ENCODE peak calls at places on chromosomes 12 and 14, in four cellular contexts. Z, W, F and T are unnamed samples.

GRCh38 chr14:59511916-59512530 is 27.7 kb downstream of the JKAMP start:
- DNase-seq in Z (no peak), F (no peak), W (no peak), T (no peak)

GRCh38 chr12:123713398-123714301 is 1.5 kb downstream of the ATP6V0A2 start:
- DNase-seq in F (peak; percentile 16), W (peak; percentile 30), Z (no peak), T (no peak)

GRCh38 chr12:47067176-47067575 is 12.2 kb upstream of the PCED1B start:
- DNase-seq in Z (no peak), W (no peak), F (no peak), T (no peak)

GRCh38 chr14:105497671-105498429 is 6.8 kb downstream of the TEDC1 start:
- DNase-seq in Z (no peak), W (no peak), F (no peak), T (no peak)

GRCh38 chr14:34081576-34082136 is 130.8 kb upstream of the EGLN3 start:
- DNase-seq in F (peak; percentile 86), Z (peak; percentile 57), W (no peak), T (no peak)

GRCh38 chr14:69299286-69300035 is 39.5 kb downstream of the GALNT16 start:
- DNase-seq in Z (no peak), F (no peak), W (no peak), T (no peak)

GRCh38 chr14:41609704-41610183 is 3.1 kb downstream of the LRFN5 start:
- DNase-seq in Z (no peak), W (no peak), F (no peak), T (no peak)

GRCh38 chr12:56804169-56804568 is 41.0 kb downstream of the HSD17B6 start:
- DNase-seq in F (no peak), Z (no peak), W (no peak), T (no peak)

GRCh38 chr14:32077081-32078029 is at the start of gene ARHGAP5:
- DNase-seq in W (no peak), F (peak; percentile 58), Z (no peak), T (no peak)

GRCh38 chr12:49741882-49742620 is 694 bp downstream of the TMBIM6 start:
- DNase-seq in Z (peak; percentile 59), F (peak; percentile 88), W (peak; percentile 75), T (no peak)

GRCh38 chr14:54564799-54565235 is 2.1 kb upstream of the SAMD4A start:
- DNase-seq in Z (no peak), F (peak; percentile 13), W (no peak), T (no peak)

GRCh38 chr14:103255555-103255954 is 78.5 kb upstream of the EIF5 start:
- DNase-seq in W (no peak), Z (no peak), F (no peak), T (no peak)

GRCh38 chr12:132444957-132445883 is 44.7 kb upstream of the FBRSL1 start:
- DNase-seq in W (peak; percentile 71), Z (no peak), F (no peak), T (no peak)

GRCh38 chr14:64201931-64202330 is 92.2 kb downstream of the ESR2 start:
- DNase-seq in W (no peak), F (no peak), Z (no peak), T (no peak)

GRCh38 chr12:111446631-111447570 is 41.2 kb downstream of the SH2B3 start:
- DNase-seq in F (no peak), Z (no peak), W (no peak), T (no peak)

GRCh38 chr14:104339829-104340228 is 201.4 kb downstream of the KIF26A start:
- DNase-seq in Z (no peak), F (no peak), W (no peak), T (no peak)

GRCh38 chr12:124754949-124755800 is 108.5 kb downstream of the SCARB1 start:
- DNase-seq in Z (no peak), F (no peak), W (no peak), T (no peak)

GRCh38 chr12:50219544-50219943 is 52.4 kb upstream of the CERS5 start:
- DNase-seq in F (no peak), Z (no peak), W (no peak), T (no peak)

GRCh38 chr14:31090872-31091764 is 64.9 kb upstream of the STRN3 start:
- DNase-seq in W (no peak), F (peak; percentile 97), Z (no peak), T (no peak)

GRCh38 chr14:101335061-101335661 is 226.1 kb upstream of the DIO3 start:
- DNase-seq in F (peak; percentile 87), Z (no peak), W (no peak), T (no peak)

GRCh38 chr14:70188608-70189540 is at the start of gene SLC8A3:
- DNase-seq in F (no peak), Z (no peak), W (no peak), T (no peak)

GRCh38 chr14:89027097-89027740 is 202.8 kb downstream of the TTC8 start:
- DNase-seq in W (peak; percentile 83), F (peak; percentile 21), Z (peak; percentile 13), T (no peak)

GRCh38 chr14:81268016-81268416 is 47.3 kb upstream of the GTF2A1 start:
- DNase-seq in F (peak; percentile 13), Z (no peak), W (peak; percentile 40), T (no peak)

GRCh38 chr14:27995688-27996087 is 770.9 kb upstream of the FOXG1 start:
- DNase-seq in W (no peak), F (no peak), Z (no peak), T (no peak)

GRCh38 chr12:131210506-131211278 is 257.0 kb downstream of the ADGRD1 start:
- DNase-seq in Z (no peak), W (no peak), F (no peak), T (no peak)

GRCh38 chr12:2691340-2692111 is 103.2 kb upstream of the FKBP4 start:
- DNase-seq in Z (peak; percentile 4), F (no peak), W (peak; percentile 29), T (no peak)

GRCh38 chr14:99910337-99911268 is 117.4 kb downstream of the EML1 start:
- DNase-seq in F (peak; percentile 16), W (no peak), Z (no peak), T (peak; percentile 65)

GRCh38 chr12:19439059-19440018 is at the start of gene AEBP2:
- DNase-seq in W (peak; percentile 90), F (peak; percentile 80), Z (peak; percentile 87), T (peak; percentile 56)

GRCh38 chr12:55997535-55997859 is 421 bp downstream of the SUOX start:
- DNase-seq in W (no peak), Z (no peak), F (no peak), T (no peak)

GRCh38 chr12:109995366-109995702 is 834 bp downstream of the GIT2 start:
- DNase-seq in W (no peak), F (no peak), Z (no peak), T (no peak)

GRCh38 chr12:48288387-48289268 is 62.1 kb downstream of the ZNF641 start:
- DNase-seq in W (no peak), F (no peak), Z (no peak), T (no peak)

GRCh38 chr12:106112094-106112822 is 26.5 kb downstream of the NUAK1 start:
- DNase-seq in F (no peak), Z (no peak), W (no peak), T (no peak)

GRCh38 chr12:47360771-47361388 is 281.1 kb upstream of the AMIGO2 start:
- DNase-seq in W (peak; percentile 27), F (no peak), Z (no peak), T (no peak)

GRCh38 chr14:23438130-23438893 is 2.9 kb upstream of the MYH7 start:
- DNase-seq in W (peak; percentile 28), F (no peak), Z (no peak), T (no peak)

GRCh38 chr14:23437142-23438129 is 2.0 kb upstream of the MYH7 start:
- DNase-seq in Z (no peak), F (no peak), W (no peak), T (no peak)

GRCh38 chr14:23441076-23441475 is 5.6 kb upstream of the MYH7 start:
- DNase-seq in F (no peak), Z (no peak), W (no peak), T (no peak)

GRCh38 chr14:23436327-23437141 is 1.1 kb upstream of the MYH7 start:
- DNase-seq in Z (no peak), F (no peak), W (peak; percentile 47), T (no peak)

DNA sequence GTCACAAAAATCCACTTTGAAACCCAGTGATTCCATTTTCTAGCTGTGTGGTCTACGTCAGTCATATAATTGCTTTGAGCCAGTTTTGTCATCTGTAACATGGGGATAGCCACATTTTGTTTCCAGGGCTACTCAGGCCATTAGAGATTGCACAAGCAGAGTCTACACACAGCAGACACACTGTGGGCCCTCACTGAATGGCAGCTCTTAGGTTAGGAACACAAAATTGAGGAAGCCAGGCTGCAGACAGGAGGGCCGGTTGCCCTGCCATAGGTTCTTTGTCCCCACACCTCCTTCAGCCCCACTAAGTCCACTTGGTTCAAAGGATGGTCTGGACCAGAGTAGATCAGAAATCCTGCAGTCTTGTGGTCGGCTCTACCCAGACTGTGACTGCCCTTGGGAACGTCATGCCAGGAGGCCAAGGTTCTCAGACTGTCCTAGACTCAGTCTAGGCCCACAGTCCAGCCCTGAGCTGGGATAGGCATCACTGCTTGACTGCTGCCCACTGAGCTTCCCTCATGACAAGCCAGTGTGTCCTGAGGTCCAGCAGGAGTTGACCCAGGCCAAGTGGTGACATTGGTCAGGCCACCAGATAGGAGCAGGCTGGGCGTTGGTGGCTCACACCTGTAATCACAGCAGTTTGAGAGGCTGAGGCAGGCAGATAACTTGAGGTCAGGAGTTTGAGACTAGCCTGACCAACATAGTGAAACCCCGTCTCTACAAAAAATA is 3.8 kb upstream of the MYH7 start:
- DNase-seq in Z (no peak), W (no peak), F (no peak), T (no peak)
- TF ChIP-seq TCF7L2 in Z (no peak), W (no peak), F (no peak), T (no peak)

GRCh38 chr12:87160848-87161601 is 868.2 kb downstream of the C12orf50 start:
- DNase-seq in Z (no peak), W (no peak), F (no peak), T (no peak)

GRCh38 chr12:87152841-87153528 is 876.2 kb downstream of the C12orf50 start:
- DNase-seq in W (no peak), F (no peak), Z (no peak), T (no peak)

GRCh38 chr12:87163122-87163521 is 866.1 kb downstream of the C12orf50 start:
- DNase-seq in W (no peak), Z (no peak), F (no peak), T (no peak)

GRCh38 chr12:87155616-87156015 is 873.6 kb downstream of the C12orf50 start:
- DNase-seq in F (no peak), W (no peak), Z (no peak), T (no peak)

GRCh38 chr12:87157791-87158190 is 871.4 kb downstream of the C12orf50 start:
- DNase-seq in Z (no peak), F (no peak), W (no peak), T (no peak)
- TF ChIP-seq TCF7L2 in Z (no peak), F (no peak), W (no peak), T (no peak)

GRCh38 chr12:127729381-127729780 is 537.6 kb upstream of the TMEM132C start:
- DNase-seq in Z (no peak), W (no peak), F (no peak), T (no peak)
- TF ChIP-seq TCF7L2 in Z (no peak), W (no peak), F (no peak), T (no peak)

GRCh38 chr14:91911474-91912032 is 35.9 kb downstream of the FBLN5 start:
- DNase-seq in Z (peak; percentile 40), W (peak; percentile 13), F (peak; percentile 47), T (no peak)
- TF ChIP-seq TCF7L2 in Z (no peak), W (no peak), F (no peak), T (no peak)

DNA sequence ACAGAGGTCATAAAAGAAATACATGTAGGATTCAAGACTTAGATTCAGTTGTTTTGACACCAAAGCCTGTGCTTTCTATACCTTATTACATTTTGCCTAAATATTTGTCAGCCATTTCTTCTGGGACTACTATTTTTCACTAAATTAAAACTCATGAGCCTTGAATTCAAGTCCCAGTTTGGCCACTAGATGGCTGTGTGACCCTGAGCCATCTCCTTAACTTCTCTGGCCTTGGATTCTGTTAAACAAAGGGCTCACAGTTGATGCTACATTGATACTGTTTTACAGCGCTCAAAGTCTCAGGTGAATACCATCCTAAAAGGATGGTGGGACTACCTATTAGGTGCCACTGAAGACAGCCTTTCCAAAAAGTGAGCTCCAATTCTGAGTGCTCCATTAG is 39.6 kb upstream of the CCDC198 start:
- DNase-seq in W (peak; percentile 10), F (peak; percentile 12), Z (peak; percentile 22), T (peak; percentile 27)
- TF ChIP-seq TCF7L2 in W (no peak), F (no peak), Z (no peak), T (no peak)